ENCODE peak calls at places on chromosome 19, in nine cellular contexts. U, N, E, G, K, R, S, J and L are unnamed samples.

GRCh38 chr19:45826934-45827333 is 11.8 kb upstream of the RSPH6A start:
- DNase-seq in R (no peak), U (no peak), S (no peak), E (no peak), N (no peak), G (no peak), J (no peak), K (no peak), L (no peak)

GRCh38 chr19:47094557-47095517 is 18.7 kb downstream of the ZC3H4 start:
- DNase-seq in N (peak; percentile 53), G (no peak), R (no peak), U (no peak), E (no peak), K (no peak), S (no peak), J (no peak), L (peak; percentile 48)

GRCh38 chr19:49398001-49398615 is 10.1 kb downstream of the KASH5 start:
- DNase-seq in U (no peak), G (no peak), K (no peak), R (no peak), J (no peak), S (no peak), N (no peak), E (no peak), L (no peak)

GRCh38 chr19:6970478-6970877 is 50.8 kb downstream of the MBD3L2B start:
- DNase-seq in S (no peak), E (no peak), U (no peak), N (no peak), R (no peak), K (no peak), J (no peak), G (no peak), L (no peak)

GRCh38 chr19:1161716-1162115 is 12.4 kb downstream of the SBNO2 start:
- DNase-seq in G (no peak), U (no peak), E (no peak), S (no peak), J (no peak), N (no peak), R (no peak), K (no peak), L (peak; percentile 57)

GRCh38 chr19:15169541-15170285 is 31.1 kb downstream of the NOTCH3 start:
- DNase-seq in U (no peak), J (no peak), K (no peak), S (no peak), E (no peak), G (no peak), N (no peak), R (peak; percentile 40), L (no peak)

GRCh38 chr19:6750062-6750461 is 10.6 kb downstream of the TRIP10 start:
- DNase-seq in K (no peak), S (no peak), J (no peak), G (no peak), E (no peak), R (no peak), N (no peak), U (no peak), L (no peak)

GRCh38 chr19:57099199-57099661 is 20.6 kb upstream of the USP29 start:
- DNase-seq in G (no peak), E (peak; percentile 46), J (no peak), U (no peak), S (peak; percentile 55), K (peak; percentile 21), N (peak; percentile 44), R (peak; percentile 46), L (peak; percentile 49)

GRCh38 chr19:4064073-4064550 is 2.6 kb downstream of the ZBTB7A start:
- DNase-seq in K (no peak), J (peak; percentile 50), G (no peak), S (peak; percentile 47), E (peak; percentile 40), N (no peak), U (no peak), R (no peak), L (no peak)

GRCh38 chr19:42601811-42602443 is 7.2 kb upstream of the CEACAM8 start:
- DNase-seq in N (peak; percentile 54), K (peak; percentile 22), G (no peak), U (no peak), E (peak; percentile 44), J (no peak), R (peak; percentile 48), S (peak; percentile 48), L (no peak)

GRCh38 chr19:56543776-56544175 is 5.0 kb downstream of the ZFP28 start:
- DNase-seq in J (no peak), R (no peak), U (no peak), N (no peak), K (no peak), G (no peak), S (no peak), E (no peak), L (no peak)

GRCh38 chr19:30255783-30256509 is 116.2 kb upstream of the ZNF536 start:
- DNase-seq in S (peak; percentile 68), K (no peak), J (no peak), R (no peak), G (no peak), E (no peak), N (no peak), U (no peak), L (no peak)

GRCh38 chr19:51469629-51470028 is 8.7 kb upstream of the CEACAM18 start:
- DNase-seq in J (no peak), N (no peak), S (no peak), G (no peak), R (no peak), K (no peak), E (no peak), U (no peak), L (peak; percentile 2)

GRCh38 chr19:5228932-5229777 is 111.5 kb downstream of the PTPRS start:
- DNase-seq in G (no peak), R (no peak), N (no peak), K (no peak), E (no peak), S (no peak), J (no peak), U (no peak), L (no peak)

GRCh38 chr19:1266116-1266817 is 2.9 kb upstream of the CIRBP start:
- DNase-seq in K (peak; percentile 56), E (peak; percentile 90), R (peak; percentile 89), J (peak; percentile 86), N (peak; percentile 86), S (peak; percentile 95), G (peak; percentile 66), U (peak; percentile 82), L (peak; percentile 89)